ENCODE peak calls at places on chromosomes 4 and X, in five cellular contexts. S, R, X, A and I are unnamed samples.

GRCh38 chr4:139558235-139559094 is 2.4 kb upstream of the SETD7 start:
- DNase-seq in S (no peak), R (no peak), X (no peak), A (no peak), I (no peak)

GRCh38 chr4:165383757-165384156 is 4.9 kb downstream of the CPE start:
- DNase-seq in X (no peak), S (no peak), R (peak), A (peak), I (no peak)

GRCh38 chrX:46770817-46771163 is 11.9 kb upstream of the SLC9A7 start:
- DNase-seq in S (no peak), R (no peak), X (no peak), A (peak), I (no peak)

GRCh38 chr4:183318656-183319055 is 1.4 kb downstream of the CLDN22 start:
- DNase-seq in X (peak), S (no peak), A (no peak), R (no peak), I (no peak)

GRCh38 chrX:29470029-29470428 is 745.3 kb upstream of the MAGEB2 start:
- DNase-seq in A (peak), X (no peak), R (no peak), S (no peak), I (no peak)

GRCh38 chrX:148804579-148804978 is 304.2 kb downstream of the AFF2 start:
- DNase-seq in S (no peak), X (no peak), R (no peak), A (no peak), I (no peak)

GRCh38 chr4:1595789-1596325 is 88.3 kb downstream of the FAM53A start:
- DNase-seq in R (no peak), A (no peak), S (no peak), X (peak), I (no peak)

GRCh38 chrX:127129510-127129909 is 310.0 kb downstream of the PRR32 start:
- DNase-seq in A (no peak), X (no peak), R (no peak), S (no peak), I (no peak)

GRCh38 chr4:139015948-139016451 is 419 bp downstream of the NOCT start:
- DNase-seq in A (peak), R (no peak), S (peak), X (peak), I (peak)

GRCh38 chr4:156971168-156971601 is 414 bp downstream of the PDGFC start:
- DNase-seq in A (no peak), S (no peak), X (peak), R (no peak), I (no peak)

GRCh38 chr4:81807927-81808672 is 336.4 kb upstream of the RASGEF1B start:
- DNase-seq in A (no peak), X (no peak), R (peak), S (no peak), I (peak)

GRCh38 chrX:105190252-105190853 is 30.1 kb downstream of the TEX13A start:
- DNase-seq in S (peak), X (no peak), R (no peak), A (peak), I (peak)

GRCh38 chr4:48268956-48269860 is at the start of gene TEC:
- DNase-seq in A (peak), X (peak), R (no peak), S (peak), I (peak)

GRCh38 chrX:140776320-140776719 is 66.8 kb downstream of the LINC00632 start:
- DNase-seq in S (no peak), A (no peak), X (no peak), R (no peak), I (no peak)

GRCh38 chr4:76811604-76812412 is 86.1 kb downstream of the SOWAHB start:
- DNase-seq in A (peak), X (peak), R (no peak), S (no peak), I (peak)

GRCh38 chr4:25345880-25346279 is 31.2 kb upstream of the ANAPC4 start:
- DNase-seq in A (no peak), S (no peak), X (no peak), R (no peak), I (no peak)

GRCh38 chr4:70743728-70744127 is 22.0 kb downstream of the RUFY3 start:
- DNase-seq in S (no peak), R (no peak), X (no peak), A (no peak), I (no peak)

GRCh38 chrX:53312946-53313745 is 31.8 kb upstream of the IQSEC2 start:
- DNase-seq in A (peak), R (peak), X (peak), S (peak), I (peak)